ENCODE peak calls at places on chromosomes 4 and X, in eight cellular contexts. O is GM12865; V is RWPE2; H is HFFc6; C is CD4-positive, alpha-beta T cell; W is suprapubic skin; Y is fibroblast of pulmonary artery; T is left ventricle myocardium inferior. K is an unnamed sample.

GRCh38 chr4:112145326-112145819 is at the start of gene FAM241A:
- DNase-seq in Y (peak), V (peak), H (peak), T (peak), O (peak), W (peak), C (peak), K (peak)

GRCh38 chrX:22060451-22060940 is 28.4 kb downstream of the PHEX start:
- DNase-seq in V (no peak), Y (peak), W (no peak), T (no peak), H (no peak), C (no peak), O (peak), K (peak)

GRCh38 chr4:183621875-183622274 is 37.1 kb downstream of the RWDD4 start:
- DNase-seq in H (no peak), C (no peak), Y (no peak), O (no peak), W (no peak), T (no peak), V (no peak), K (no peak)

GRCh38 chr4:88144866-88145300 is 13.6 kb downstream of the ABCG2 start:
- DNase-seq in Y (no peak), C (no peak), T (no peak), W (no peak), V (no peak), O (no peak), H (no peak), K (no peak)

GRCh38 chrX:11137543-11138139 is 26.5 kb downstream of the HCCS start:
- DNase-seq in Y (peak), T (no peak), O (peak), W (no peak), V (no peak), C (no peak), H (peak), K (peak)

GRCh38 chrX:71540801-71541545 is 8.1 kb downstream of the OGT start:
- DNase-seq in V (no peak), H (no peak), O (peak), C (no peak), W (no peak), T (no peak), Y (no peak), K (no peak)

GRCh38 chr4:121256346-121256745 is 92.2 kb upstream of the TNIP3 start:
- DNase-seq in O (peak), V (no peak), H (peak), C (no peak), Y (peak), T (no peak), W (no peak), K (no peak)

GRCh38 chr4:54959656-54960055 is 165.7 kb downstream of the KDR start:
- DNase-seq in O (no peak), W (no peak), H (peak), C (no peak), Y (peak), V (no peak), T (no peak), K (no peak)

GRCh38 chr4:80199004-80199579 is 1.8 kb downstream of the PRDM8 start:
- DNase-seq in O (no peak), H (no peak), V (no peak), C (no peak), Y (no peak), W (no peak), T (no peak), K (no peak)

GRCh38 chr4:125123710-125124109 is 191.0 kb upstream of the FAT4 start:
- DNase-seq in Y (peak), T (no peak), V (no peak), C (no peak), W (no peak), H (peak), O (no peak), K (no peak)

GRCh38 chrX:154411981-154412340 is 622 bp downstream of the TAFAZZIN start:
- DNase-seq in V (no peak), O (peak), T (peak), H (no peak), C (peak), Y (peak), W (peak), K (peak)

GRCh38 chr4:41427306-41427882 is 110.6 kb upstream of the LIMCH1 start:
- DNase-seq in W (no peak), H (no peak), O (no peak), T (no peak), V (no peak), C (no peak), Y (no peak), K (no peak)

GRCh38 chr4:80049402-80049801 is 23.6 kb downstream of the ANTXR2 start:
- DNase-seq in C (no peak), O (no peak), T (no peak), V (no peak), Y (no peak), H (no peak), W (no peak), K (no peak)

GRCh38 chr4:128315756-128316520 is 28.3 kb upstream of the PGRMC2 start:
- DNase-seq in W (no peak), H (peak), Y (no peak), O (no peak), V (no peak), T (no peak), C (no peak), K (no peak)

GRCh38 chrX:16975233-16975632 is 28.8 kb downstream of the REPS2 start:
- DNase-seq in H (no peak), T (no peak), V (no peak), C (no peak), W (no peak), O (no peak), Y (no peak), K (no peak)

GRCh38 chrX:68503830-68504229 is 5.0 kb downstream of the YIPF6 start:
- DNase-seq in T (no peak), C (no peak), O (no peak), H (no peak), Y (no peak), V (no peak), W (no peak), K (no peak)

GRCh38 chrX:139692506-139692849 is 15.5 kb downstream of the MCF2 start:
- DNase-seq in W (no peak), O (peak), V (no peak), H (no peak), T (no peak), C (no peak), Y (no peak), K (no peak)

GRCh38 chr4:151798678-151799416 is 38.0 kb upstream of the GATB start:
- DNase-seq in H (no peak), T (no peak), O (peak), C (no peak), Y (no peak), V (no peak), W (no peak), K (no peak)

GRCh38 chr4:169523796-169524195 is 88.6 kb downstream of the NEK1 start:
- DNase-seq in H (no peak), C (no peak), V (no peak), O (no peak), Y (no peak), W (no peak), T (no peak), K (no peak)

GRCh38 chrX:149630681-149631292 is 805 bp downstream of the TMEM185A start:
- DNase-seq in Y (peak), T (no peak), W (no peak), C (no peak), V (no peak), O (no peak), H (peak), K (peak)

GRCh38 chrX:31139966-31140365 is 68.1 kb upstream of the FTHL17 start:
- DNase-seq in T (no peak), W (no peak), O (no peak), H (no peak), Y (no peak), V (no peak), C (no peak), K (no peak)

GRCh38 chrX:11100281-11101035 is 10.7 kb upstream of the HCCS start:
- DNase-seq in V (no peak), O (no peak), H (peak), Y (peak), C (no peak), T (no peak), W (no peak), K (peak)

GRCh38 chr4:82773049-82773448 is 25.5 kb downstream of the SCD5 start:
- DNase-seq in V (no peak), T (no peak), Y (no peak), C (no peak), W (no peak), O (no peak), H (no peak), K (no peak)
- TF ChIP-seq CTCF in V (no peak), T (no peak), Y (no peak), C (no peak), W (no peak), O (no peak), H (no peak), K (no peak)

DNA sequence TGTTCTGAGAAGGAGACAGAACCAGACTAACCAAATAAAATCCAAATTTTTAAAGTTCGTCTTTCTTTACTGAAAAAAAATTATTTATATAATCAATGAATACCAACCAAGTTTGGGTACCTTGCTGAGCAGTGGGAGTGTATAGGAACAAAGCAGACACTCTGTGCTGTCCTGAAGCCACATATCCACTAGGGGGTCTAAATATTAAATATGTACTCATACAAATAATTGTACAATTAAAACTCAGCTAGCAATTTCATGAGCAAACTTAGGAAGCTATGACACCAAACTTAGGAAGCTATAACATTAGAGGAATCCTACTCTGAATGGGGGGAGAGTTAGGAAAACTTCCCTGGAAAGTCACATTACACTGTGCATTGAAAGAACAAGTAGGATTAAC is 582.0 kb upstream of the EPHA5 start:
- DNase-seq in H (no peak), T (no peak), W (no peak), O (no peak), Y (peak), V (no peak), C (no peak), K (no peak)
- TF ChIP-seq CTCF in H (no peak), T (no peak), W (no peak), O (no peak), Y (peak), V (peak), C (no peak), K (no peak)

DNA sequence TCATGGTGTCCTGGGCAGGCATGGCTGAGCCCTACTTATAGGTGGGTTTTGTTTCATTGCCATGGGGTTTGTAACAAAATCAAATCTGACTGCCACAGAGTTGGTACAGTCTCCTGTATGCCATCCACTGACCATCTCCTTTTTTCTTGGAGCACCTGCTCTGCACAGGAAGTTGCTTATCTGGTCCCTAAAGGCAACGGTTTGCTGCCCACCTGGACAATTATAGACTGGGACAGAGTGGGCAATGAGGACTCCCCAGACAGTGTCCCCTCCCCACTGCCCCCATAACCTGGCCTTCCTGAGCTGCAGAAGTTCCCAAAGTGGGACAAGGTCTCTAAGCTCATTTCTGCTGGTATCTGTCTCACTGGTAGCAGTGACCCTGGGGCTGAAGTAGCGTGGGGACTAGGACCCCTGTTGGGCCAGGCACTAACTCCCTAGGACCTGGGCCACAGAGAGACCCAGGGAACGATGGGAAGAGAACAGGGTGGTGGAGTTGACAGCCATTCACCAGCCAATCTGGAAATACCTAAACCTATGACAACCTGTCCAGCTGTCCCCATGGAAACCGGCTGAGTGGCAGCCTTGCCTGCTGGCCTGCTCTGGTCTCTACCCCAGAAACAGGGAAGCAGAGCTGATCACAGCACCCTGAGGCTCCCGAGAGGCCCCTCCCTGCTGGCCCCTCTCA is 64.7 kb downstream of the WFS1 start:
- DNase-seq in O (no peak), C (no peak), Y (no peak), T (no peak), V (no peak), W (no peak), H (no peak), K (no peak)
- TF ChIP-seq CTCF in O (no peak), C (no peak), Y (no peak), T (no peak), V (no peak), W (no peak), H (peak), K (no peak)

GRCh38 chr4:7708981-7709380 is 230.7 kb downstream of the AFAP1 start:
- DNase-seq in O (no peak), H (no peak), C (no peak), V (no peak), Y (no peak), T (no peak), W (no peak), K (no peak)
- TF ChIP-seq CTCF in O (no peak), H (no peak), C (no peak), V (no peak), Y (no peak), T (no peak), W (no peak), K (no peak)